ENCODE peak calls at places on chromosomes 3 and 15, in four cellular contexts. A, O, S and K are unnamed samples. For H3K27me3, the result is how much of the 10 kb centered on the place peaks cover.

GRCh38 chr3:190560284-190560895 is 46.5 kb downstream of the IL1RAP start:
- DNase-seq in S (no peak), A (no peak), O (no peak), K (no peak)

GRCh38 chr3:185337231-185337816 is 25.6 kb upstream of the MAP3K13 start:
- DNase-seq in A (no peak), O (no peak), S (no peak), K (no peak)

GRCh38 chr3:89572261-89572660 is 464.8 kb downstream of the EPHA3 start:
- DNase-seq in O (no peak), S (no peak), A (no peak), K (no peak)

GRCh38 chr3:16761576-16761975 is 123.2 kb upstream of the PLCL2 start:
- DNase-seq in S (no peak), A (no peak), O (no peak), K (no peak)

GRCh38 chr3:10813425-10813824 is 2.6 kb upstream of the SLC6A11 start:
- DNase-seq in A (no peak), S (no peak), O (no peak), K (no peak)

GRCh38 chr15:65408370-65409283 is 14.1 kb downstream of the IGDCC4 start:
- DNase-seq in O (no peak), A (no peak), S (no peak), K (no peak)

GRCh38 chr15:85289677-85290365 is 90.6 kb upstream of the AKAP13 start:
- DNase-seq in O (peak), A (peak), S (no peak), K (peak)

GRCh38 chr15:42693496-42693895 is 43.4 kb downstream of the CDAN1 start:
- DNase-seq in S (no peak), A (no peak), O (no peak), K (no peak)

GRCh38 chr3:11624704-11625375 is 18.9 kb downstream of the VGLL4 start:
- DNase-seq in A (no peak), O (no peak), S (no peak), K (no peak)

GRCh38 chr15:97966924-97967620 is 6.6 kb downstream of the ARRDC4 start:
- DNase-seq in O (no peak), A (no peak), S (no peak), K (no peak)

GRCh38 chr3:75254685-75255084 is 409.4 kb upstream of the FRG2C start:
- DNase-seq in S (no peak), O (no peak), A (no peak), K (no peak)

GRCh38 chr3:40985195-40985594 is 214.1 kb upstream of the CTNNB1 start:
- DNase-seq in A (no peak), O (no peak), S (no peak), K (no peak)

GRCh38 chr3:10599444-10599843 is 94.1 kb upstream of the ATP2B2 start:
- DNase-seq in S (no peak), O (no peak), A (no peak), K (no peak)

GRCh38 chr15:101561584-101561906 is 72.0 kb upstream of the PCSK6 start:
- DNase-seq in A (no peak), S (no peak), O (peak), K (no peak)

GRCh38 chr3:48435223-48435595 is 4.7 kb downstream of the CCDC51 start:
- DNase-seq in O (no peak), A (no peak), S (no peak), K (no peak)

GRCh38 chr3:175020101-175020500 is 161.0 kb downstream of the NAALADL2 start:
- DNase-seq in A (no peak), O (no peak), S (no peak), K (no peak)

GRCh38 chr15:34116620-34117019 is 14.7 kb downstream of the PGBD4 start:
- DNase-seq in S (no peak), A (no peak), O (no peak), K (no peak)

GRCh38 chr3:62771331-62772097 is 103.7 kb downstream of the CADPS start:
- DNase-seq in O (no peak), A (no peak), S (no peak), K (no peak)

GRCh38 chr15:90564109-90564508 is 34.4 kb downstream of the CRTC3 start:
- DNase-seq in A (no peak), O (no peak), S (no peak), K (no peak)

GRCh38 chr3:5227812-5228211 is 40.3 kb downstream of the EDEM1 start:
- DNase-seq in O (no peak), A (no peak), S (no peak), K (no peak)

GRCh38 chr3:102037209-102037608 is 187.9 kb downstream of the NFKBIZ start:
- DNase-seq in S (no peak), O (no peak), A (no peak), K (no peak)

GRCh38 chr15:96331942-96332853 is 1.7 kb downstream of the NR2F2 start:
- DNase-seq in S (peak), O (no peak), A (no peak), K (peak)

GRCh38 chr15:70902105-70902504 is 9.5 kb downstream of the LRRC49 start:
- DNase-seq in A (peak), S (no peak), O (no peak), K (no peak)

GRCh38 chr3:78204977-78205376 is 1165.1 kb downstream of the ROBO2 start:
- DNase-seq in A (no peak), O (no peak), S (no peak), K (no peak)

GRCh38 chr3:132872711-132873110 is 150.5 kb upstream of the NPHP3 start:
- DNase-seq in O (no peak), S (no peak), A (no peak), K (no peak)

GRCh38 chr15:57784081-57784488 is 77.6 kb downstream of the POLR2M start:
- DNase-seq in O (no peak), A (no peak), S (no peak), K (peak)

GRCh38 chr3:32781211-32781968 is 36.4 kb upstream of the TRIM71 start:
- DNase-seq in O (peak), A (peak), S (peak), K (peak)

GRCh38 chr3:173644086-173645082 is 246.8 kb downstream of the NLGN1 start:
- DNase-seq in O (no peak), A (no peak), S (peak), K (no peak)

GRCh38 chr15:38463893-38464292 is 10.0 kb downstream of the FAM98B start:
- DNase-seq in A (no peak), S (no peak), O (no peak), K (no peak)

GRCh38 chr3:122305818-122306621 is 19.0 kb upstream of the CSTA start:
- DNase-seq in O (no peak), S (no peak), A (peak), K (no peak)

GRCh38 chr15:60695713-60696522 is 217.0 kb upstream of the ICE2 start:
- DNase-seq in A (no peak), O (no peak), S (no peak), K (no peak)

GRCh38 chr3:16897254-16897926 is 12.6 kb downstream of the PLCL2 start:
- DNase-seq in O (no peak), A (no peak), S (no peak), K (no peak)

GRCh38 chr15:26720546-26720945 is 52.3 kb downstream of the GABRB3 start:
- DNase-seq in A (no peak), O (no peak), S (no peak), K (no peak)

GRCh38 chr3:102745881-102746280 is 311.1 kb downstream of the ZPLD1 start:
- DNase-seq in O (no peak), A (peak), S (no peak), K (no peak)

GRCh38 chr3:12436514-12437222 is 47.6 kb upstream of the TSEN2 start:
- DNase-seq in A (no peak), S (no peak), O (no peak), K (no peak)

GRCh38 chr15:93424131-93424530 is 335.1 kb upstream of the RGMA start:
- DNase-seq in O (no peak), S (no peak), A (no peak), K (no peak)

GRCh38 chr15:67177750-67178149 is 76.7 kb downstream of the AAGAB start:
- DNase-seq in S (no peak), A (no peak), O (no peak), K (no peak)

GRCh38 chr3:57112206-57112605 is 51.7 kb downstream of the SPATA12 start:
- DNase-seq in A (no peak), S (no peak), O (no peak), K (no peak)

GRCh38 chr15:93771429-93772020 is 459.8 kb upstream of the MCTP2 start:
- DNase-seq in O (no peak), A (no peak), S (no peak), K (no peak)

GRCh38 chr15:77827860-77828259 is 195.1 kb upstream of the LINGO1 start:
- DNase-seq in O (no peak), S (no peak), A (no peak), K (no peak)
- H3K27me3 ChIP-seq in O (under half), S (under half), A (under half), K (under half)

DNA sequence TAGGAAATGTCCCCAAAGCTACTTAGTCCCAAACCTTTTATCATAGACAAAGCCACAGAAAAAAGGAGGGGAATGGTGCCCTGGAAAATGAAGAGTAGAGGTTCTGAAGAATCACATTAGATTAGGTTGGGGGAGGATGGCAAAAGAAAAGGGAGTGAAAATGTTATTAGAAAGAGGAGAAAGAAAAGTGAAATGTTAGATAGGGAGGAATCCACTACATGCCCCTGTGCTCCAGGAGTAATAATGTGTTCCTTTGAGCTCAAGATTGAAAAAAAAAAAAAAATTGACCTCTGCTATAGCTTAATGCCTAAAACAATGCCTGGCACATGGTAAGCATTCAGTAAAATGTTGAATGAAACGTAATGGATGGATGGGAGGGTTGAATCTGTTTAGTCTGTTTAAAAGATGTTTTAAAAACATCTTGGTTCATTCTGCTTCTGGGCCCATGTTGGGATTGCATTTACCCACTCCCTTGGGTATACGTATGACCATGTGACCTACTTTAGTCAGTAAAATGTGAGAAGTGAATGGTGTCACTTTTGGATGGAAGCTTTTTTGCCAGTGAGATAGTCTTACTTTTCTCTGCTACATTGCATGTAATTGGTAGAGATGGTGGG is 19.0 kb downstream of the MAPK6 start:
- DNase-seq in A (no peak), S (no peak), O (no peak), K (no peak)
- H3K27me3 ChIP-seq in A (under half), S (under half), O (under half), K (under half)

DNA sequence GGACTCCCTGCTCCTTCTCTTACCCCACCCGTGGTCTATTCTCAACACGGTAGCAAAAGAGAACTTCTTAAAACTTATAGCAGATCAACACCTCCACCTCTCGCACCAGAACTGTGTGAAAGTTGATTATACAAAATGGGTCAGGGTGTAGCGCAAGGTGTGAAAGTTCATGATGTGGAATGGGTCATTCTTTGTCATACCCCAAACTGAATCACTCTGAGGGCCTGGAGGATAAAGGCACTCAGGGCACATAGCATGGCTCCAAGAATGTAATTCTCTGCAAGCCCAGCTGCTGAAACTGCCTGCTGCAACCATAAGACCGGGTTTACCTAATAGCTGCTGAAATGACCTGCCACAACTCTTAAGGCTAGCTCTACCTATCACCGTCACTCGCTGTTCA is 70.0 kb downstream of the FOXP1 start:
- DNase-seq in A (no peak), S (no peak), O (no peak), K (no peak)
- H3K27me3 ChIP-seq in A (under half), S (under half), O (under half), K (under half)

GRCh38 chr3:127421943-127422662 is 134.3 kb upstream of the PRR20G start:
- DNase-seq in A (no peak), O (peak), S (no peak), K (no peak)
- H3K27me3 ChIP-seq in A (under half), O (under half), S (under half), K (under half)

DNA sequence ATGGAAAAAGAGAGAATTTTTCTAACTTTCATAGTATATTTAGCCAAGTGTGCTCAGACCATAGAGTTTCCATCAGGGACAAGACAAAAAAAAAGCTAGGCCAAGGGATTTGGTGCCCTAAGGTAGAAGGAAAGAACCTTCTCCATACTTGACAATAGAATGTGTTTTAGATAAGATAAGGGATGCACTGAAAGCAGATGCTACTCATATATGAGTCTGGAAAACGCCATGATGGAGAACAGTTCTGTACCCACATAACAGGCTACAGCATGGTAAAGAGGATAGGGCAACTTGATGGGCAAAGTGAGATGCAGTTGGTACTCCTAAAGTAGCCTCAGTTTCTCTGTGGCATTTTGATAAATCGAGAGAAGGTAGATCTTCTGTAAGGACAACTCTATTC is 216.4 kb upstream of the NECTIN3 start:
- DNase-seq in O (no peak), S (no peak), A (no peak), K (no peak)
- H3K27me3 ChIP-seq in O (under half), S (under half), A (under half), K (under half)

DNA sequence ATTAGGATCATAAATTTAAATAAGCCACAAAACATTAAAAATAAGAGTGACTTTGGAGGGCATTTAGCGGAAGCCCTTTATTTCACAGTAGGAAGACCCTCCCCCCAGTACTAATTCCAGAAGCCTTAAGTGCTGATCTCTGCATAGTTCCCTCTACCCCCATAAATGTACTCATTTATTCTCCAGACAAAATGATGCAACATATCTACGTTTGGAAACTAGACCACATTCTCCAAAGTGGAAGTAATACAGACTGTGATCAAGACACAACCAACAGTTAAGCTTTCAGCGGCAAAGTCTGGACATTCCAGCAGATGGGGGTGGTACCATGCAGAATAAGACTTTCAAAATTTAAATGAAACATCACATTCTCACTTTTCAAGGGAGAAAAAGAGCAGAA is 44.8 kb upstream of the RPS17 start:
- DNase-seq in O (no peak), A (no peak), S (no peak), K (no peak)
- H3K27me3 ChIP-seq in O (under half), A (under half), S (under half), K (under half)

GRCh38 chr3:128011140-128011539 is 41.1 kb upstream of the SEC61A1 start:
- DNase-seq in S (no peak), A (peak), O (peak), K (no peak)
- H3K27me3 ChIP-seq in S (under half), A (under half), O (under half), K (under half)

GRCh38 chr3:9193633-9194032 is 55.8 kb downstream of the SRGAP3 start:
- DNase-seq in A (no peak), O (no peak), S (no peak), K (no peak)
- H3K27me3 ChIP-seq in A (under half), O (under half), S (under half), K (under half)

DNA sequence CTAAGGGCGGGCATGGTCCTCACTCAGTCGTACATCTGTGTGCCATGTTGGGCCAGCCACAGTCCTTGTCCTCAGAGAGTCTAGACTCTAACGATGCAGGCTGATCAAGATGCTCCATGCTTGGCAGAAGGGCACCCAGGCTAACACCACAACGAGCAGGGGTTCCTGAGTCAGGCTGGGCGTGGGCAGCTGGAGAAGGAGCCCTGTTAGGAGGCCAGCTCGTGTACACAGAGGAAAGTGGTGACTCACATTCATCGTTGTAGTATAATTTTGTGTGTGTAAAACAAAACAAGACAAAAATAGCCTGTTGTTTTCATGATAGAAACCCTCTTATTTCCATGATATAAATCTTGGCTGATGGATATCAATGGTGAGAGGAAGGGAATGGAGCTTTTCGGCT is 80.9 kb downstream of the CCK start:
- DNase-seq in A (no peak), S (no peak), O (no peak), K (no peak)
- H3K27me3 ChIP-seq in A (under half), S (under half), O (under half), K (under half)

DNA sequence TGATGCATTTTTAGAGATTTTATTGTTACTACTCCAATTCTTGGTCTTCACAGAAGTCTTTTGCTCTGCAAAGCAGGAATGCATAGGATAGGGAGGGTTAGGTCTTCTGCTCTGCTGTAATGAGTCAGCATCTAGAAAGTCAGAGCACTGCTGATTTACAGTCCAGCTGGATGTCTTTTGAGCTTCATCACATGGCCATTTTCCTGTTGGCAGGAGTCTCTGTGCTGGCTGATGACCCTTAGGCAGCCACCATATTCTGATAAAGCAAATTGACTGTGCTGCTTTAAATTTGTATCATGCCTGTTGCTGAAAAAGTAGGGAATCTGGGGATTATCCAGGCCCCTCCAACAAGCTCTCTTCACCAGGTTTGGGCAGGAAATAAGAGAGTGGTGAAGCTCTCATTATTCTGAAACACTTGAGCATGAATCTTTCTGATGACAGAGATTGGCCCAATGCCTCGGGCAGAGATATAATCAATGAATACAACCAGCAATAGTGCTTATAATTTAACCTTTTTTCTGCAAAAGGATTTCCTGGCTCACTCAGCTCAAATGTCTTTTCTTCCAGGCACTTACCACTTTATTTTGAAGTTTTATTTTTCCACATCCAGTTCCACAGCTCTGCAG is 9.7 kb upstream of the CRBN start:
- DNase-seq in O (no peak), A (no peak), S (no peak), K (no peak)
- H3K27me3 ChIP-seq in O (under half), A (under half), S (under half), K (under half)